ENCODE peak calls at places on chromosomes 5 and 9, in seven cellular contexts. A, M, P, L, B, U and I are unnamed samples. For H3K9me3, the result is how much of the 10 kb centered on the place peaks cover.

GRCh38 chr5:37704406-37704805 is 135.4 kb downstream of the GDNF start:
- DNase-seq in A (no peak), M (no peak), P (no peak), L (no peak), B (no peak), U (no peak), I (no peak)

GRCh38 chr5:14364576-14365472 is 216.8 kb upstream of the OTULINL start:
- DNase-seq in A (no peak), M (no peak), P (peak), L (peak), B (no peak), U (no peak), I (no peak)

GRCh38 chr5:172113036-172113435 is 75.0 kb downstream of the STK10 start:
- DNase-seq in A (no peak), M (no peak), P (no peak), L (no peak), B (peak), U (no peak), I (peak)

GRCh38 chr5:10695759-10696543 is 65.1 kb downstream of the DAP start:
- DNase-seq in A (no peak), M (no peak), P (no peak), L (no peak), B (no peak), U (no peak), I (no peak)

GRCh38 chr9:8857330-8858249 is 1058.0 kb upstream of the DMAC1 start:
- DNase-seq in A (peak), M (peak), P (peak), L (peak), B (no peak), U (peak), I (no peak)

GRCh38 chr5:56105511-56106372 is 111.0 kb upstream of the IL6ST start:
- DNase-seq in A (no peak), M (no peak), P (no peak), L (no peak), B (no peak), U (no peak), I (no peak)

GRCh38 chr5:168472329-168472728 is 13.9 kb upstream of the RARS1 start:
- DNase-seq in A (no peak), M (no peak), P (peak), L (peak), B (no peak), U (no peak), I (no peak)

GRCh38 chr9:22008662-22009562 is at the start of gene CDKN2B:
- DNase-seq in A (peak), M (peak), P (peak), L (peak), B (peak), U (peak), I (peak)

GRCh38 chr5:62780888-62781287 is 202.3 kb downstream of the LRRC70 start:
- DNase-seq in A (no peak), M (no peak), P (no peak), L (no peak), B (no peak), U (no peak), I (no peak)

GRCh38 chr5:130555429-130555828 is 609.6 kb downstream of the HINT1 start:
- DNase-seq in A (no peak), M (no peak), P (no peak), L (no peak), B (no peak), U (no peak), I (no peak)

GRCh38 chr9:37426846-37427245 is 4.3 kb downstream of the GRHPR start:
- DNase-seq in A (no peak), M (no peak), P (no peak), L (no peak), B (no peak), U (no peak), I (no peak)

DNA sequence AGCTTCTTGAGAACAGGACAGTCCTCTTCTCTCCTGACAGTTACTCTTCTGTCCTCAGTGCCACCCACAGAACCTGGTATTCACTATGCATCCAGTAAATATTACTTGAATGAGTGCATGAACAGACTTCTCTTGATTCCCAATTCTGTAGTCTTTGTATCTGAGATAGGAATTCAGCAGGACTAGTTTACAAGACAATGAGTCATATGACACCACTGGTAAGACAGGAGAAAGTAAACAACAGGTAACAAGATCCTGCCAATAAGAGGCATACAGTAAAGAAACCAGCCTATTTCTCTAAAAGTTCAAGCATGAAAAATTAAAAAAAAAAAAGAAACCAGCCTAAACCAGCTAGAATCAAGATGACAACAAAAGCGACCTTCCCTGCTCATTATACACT is 6.2 kb downstream of the ZNF883 start:
- DNase-seq in A (no peak), M (no peak), P (no peak), L (no peak), B (no peak), U (no peak), I (no peak)
- H3K9me3 ChIP-seq in A (under half), M (under half), P (half or more), L (under half), B (under half), U (under half), I (under half)

GRCh38 chr5:178869577-178869976 is 9.8 kb downstream of the ZNF354B start:
- DNase-seq in A (no peak), M (no peak), P (no peak), L (no peak), B (no peak), U (no peak), I (no peak)
- H3K9me3 ChIP-seq in A (under half), M (under half), P (under half), L (under half), B (under half), U (under half), I (under half)

DNA sequence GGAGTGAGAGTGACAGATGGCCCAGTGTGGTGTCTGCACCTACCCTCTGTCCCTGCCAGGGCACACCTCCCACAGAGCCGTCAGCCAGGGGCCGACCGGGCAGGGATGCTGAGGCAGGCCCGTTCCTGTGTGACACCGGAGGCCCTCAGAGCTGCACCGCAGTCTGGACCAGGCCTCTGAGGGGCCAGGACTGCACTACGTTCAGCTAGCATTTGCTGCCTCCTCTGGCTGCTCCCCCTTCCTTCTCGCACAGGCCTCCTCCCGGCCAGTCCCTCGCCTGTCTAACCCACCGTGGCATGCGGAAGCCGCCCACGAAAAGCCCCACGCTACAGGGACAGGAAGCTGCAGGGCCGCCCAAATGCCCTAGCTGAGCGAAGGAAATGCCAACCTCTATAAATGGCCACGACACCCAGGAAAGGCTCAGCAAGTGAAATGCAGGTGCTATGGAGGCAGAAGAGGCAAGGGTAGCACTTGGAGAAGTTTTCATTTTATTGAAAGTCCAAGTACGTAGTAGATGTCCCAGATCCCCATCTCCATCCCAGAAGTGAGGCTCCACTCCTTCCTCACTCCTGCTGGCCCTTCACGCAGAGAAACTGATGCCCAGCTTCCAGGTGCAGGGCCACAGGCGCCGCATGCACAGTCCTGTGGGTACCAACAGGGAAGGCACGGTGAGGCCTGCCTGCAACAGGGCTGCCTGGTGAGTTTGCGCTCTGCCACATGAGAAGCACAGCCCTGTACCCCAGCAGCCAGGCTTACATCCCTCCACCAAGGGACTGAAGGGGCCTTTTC is 38.7 kb downstream of the MAPK9 start:
- DNase-seq in A (no peak), M (no peak), P (no peak), L (no peak), B (no peak), U (no peak), I (no peak)
- H3K9me3 ChIP-seq in A (under half), M (under half), P (half or more), L (under half), B (half or more), U (half or more), I (under half)

DNA sequence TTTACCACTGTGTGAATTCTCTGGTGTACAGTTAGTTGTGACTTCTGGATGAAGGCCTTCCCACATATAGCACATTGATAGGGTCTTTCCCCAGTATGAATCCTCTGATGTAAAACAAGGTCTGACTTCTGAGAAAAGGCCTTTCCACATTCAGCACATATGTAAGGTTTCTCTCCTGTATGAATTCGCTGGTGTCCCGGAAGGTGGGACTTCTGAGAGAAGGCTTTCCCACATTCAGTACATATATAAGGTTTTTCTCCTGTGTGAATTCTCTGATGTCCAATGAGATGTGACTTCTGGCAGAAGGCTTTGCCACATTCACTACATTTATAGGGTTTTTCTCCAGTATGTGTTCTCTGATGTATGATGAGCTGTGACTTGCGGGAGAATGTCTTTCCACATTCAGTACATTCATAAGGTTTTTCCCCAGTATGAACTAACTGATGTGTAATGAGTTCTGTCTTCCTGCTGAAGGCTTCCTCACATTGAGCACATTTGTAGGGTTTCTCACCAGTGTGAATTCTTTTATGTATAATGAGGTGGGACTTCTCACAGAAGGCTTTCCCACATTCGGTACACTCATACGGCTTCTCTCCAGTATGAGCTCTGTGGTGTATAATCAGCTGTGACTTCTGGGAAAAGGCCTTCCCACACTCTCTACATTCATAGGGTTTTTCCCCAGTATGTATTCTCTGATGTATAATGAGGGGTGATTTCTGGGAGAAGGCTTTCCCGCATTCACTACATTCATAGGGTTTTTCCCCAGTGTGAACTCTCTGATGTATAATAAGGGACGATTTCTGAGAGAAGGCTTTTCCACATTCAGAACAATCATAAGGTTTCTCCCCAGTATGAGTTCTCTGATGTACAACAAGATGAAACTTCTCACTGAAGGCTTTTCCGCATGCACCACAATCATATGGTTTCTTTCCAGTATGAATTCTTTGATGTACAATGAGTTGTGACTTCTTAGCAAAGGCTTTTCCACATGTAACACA is 9.1 kb downstream of the ZNF300 start:
- DNase-seq in A (no peak), M (no peak), P (no peak), L (no peak), B (no peak), U (no peak), I (no peak)
- H3K9me3 ChIP-seq in A (under half), M (under half), P (half or more), L (half or more), B (half or more), U (under half), I (under half)

GRCh38 chr9:134618163-134618822 is 23.3 kb upstream of the COL5A1 start:
- DNase-seq in A (no peak), M (peak), P (no peak), L (no peak), B (no peak), U (no peak), I (no peak)

GRCh38 chr9:134617246-134617645 is 24.4 kb upstream of the COL5A1 start:
- DNase-seq in A (no peak), M (no peak), P (no peak), L (no peak), B (no peak), U (no peak), I (no peak)

GRCh38 chr9:134617836-134618162 is 23.8 kb upstream of the COL5A1 start:
- DNase-seq in A (no peak), M (no peak), P (no peak), L (no peak), B (no peak), U (no peak), I (no peak)

GRCh38 chr9:134614256-134614655 is 27.3 kb upstream of the COL5A1 start:
- DNase-seq in A (no peak), M (no peak), P (no peak), L (no peak), B (no peak), U (no peak), I (no peak)

DNA sequence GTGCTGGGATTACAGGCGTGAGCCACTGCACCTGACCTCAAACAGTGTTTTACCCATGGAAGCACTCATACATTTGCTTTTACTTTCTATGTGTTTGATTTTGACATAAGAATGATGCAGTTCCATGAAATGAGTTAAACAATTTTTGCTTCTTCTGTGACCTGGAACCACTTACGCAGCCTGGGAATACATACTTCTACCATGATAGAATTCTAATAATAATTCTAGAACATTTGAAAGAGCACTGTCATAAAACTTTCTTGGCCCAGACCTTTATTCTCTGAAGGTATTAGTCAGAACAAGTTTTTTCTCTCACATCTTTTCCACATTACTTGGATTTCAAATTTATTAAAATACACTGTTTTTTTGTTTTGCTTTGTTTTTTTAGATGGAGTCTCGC is 25.3 kb upstream of the COL5A1 start:
- DNase-seq in A (no peak), M (no peak), P (no peak), L (no peak), B (no peak), U (no peak), I (no peak)
- H3K9me3 ChIP-seq in A (under half), M (under half), P (under half), L (under half), B (under half), U (under half), I (under half)

DNA sequence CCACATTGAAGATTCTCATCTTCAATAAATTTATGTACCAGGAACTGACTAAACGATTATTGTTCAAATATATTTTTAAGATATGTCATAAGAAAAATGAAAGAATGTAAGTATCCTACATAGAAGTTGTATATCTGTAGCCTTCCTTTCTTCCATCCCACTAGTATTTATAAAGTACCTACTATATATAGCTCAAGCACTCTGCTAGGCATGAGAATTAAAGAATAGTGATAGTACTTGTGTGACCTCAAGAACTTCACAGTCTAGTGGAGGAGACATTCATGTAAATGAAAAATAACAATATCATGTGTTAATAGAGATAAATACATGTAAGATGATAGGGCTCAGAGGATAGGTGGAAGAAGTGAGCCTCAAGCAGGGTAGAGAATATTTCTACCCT is 201.0 kb upstream of the HMHB1 start:
- DNase-seq in A (no peak), M (no peak), P (no peak), L (no peak), B (no peak), U (no peak), I (no peak)
- H3K9me3 ChIP-seq in A (under half), M (under half), P (under half), L (under half), B (under half), U (under half), I (under half)